ENCODE peak calls at places on chromosomes 5 and 9, in eight cellular contexts. One of them, this sample, is unnamed.

GRCh38 chr5:80255425-80255751 is 460 bp downstream of the SERINC5 start:
- DNase-seq in HCT116: no peak
- DNase-seq in NB4: peak
- DNase-seq in HepG2: no peak
- DNase-seq in SK-N-SH: no peak
- DNase-seq in endothelial cell of umbilical vein: no peak
- DNase-seq in K562: peak
- DNase-seq in WTC11: peak
- DNase-seq in this sample: peak

GRCh38 chr5:72328172-72328571 is 8.0 kb downstream of the PTCD2 start:
- DNase-seq in HCT116: no peak
- DNase-seq in NB4: no peak
- DNase-seq in HepG2: no peak
- DNase-seq in SK-N-SH: peak
- DNase-seq in endothelial cell of umbilical vein: no peak
- DNase-seq in K562: no peak
- DNase-seq in WTC11: no peak
- DNase-seq in this sample: no peak

GRCh38 chr5:82044015-82044414 is 72.2 kb downstream of the ATG10 start:
- DNase-seq in HCT116: no peak
- DNase-seq in NB4: peak
- DNase-seq in HepG2: no peak
- DNase-seq in SK-N-SH: no peak
- DNase-seq in endothelial cell of umbilical vein: no peak
- DNase-seq in K562: no peak
- DNase-seq in WTC11: no peak
- DNase-seq in this sample: no peak

GRCh38 chr9:99433555-99433954 is 211.5 kb downstream of the SEC61B start:
- DNase-seq in HCT116: peak
- DNase-seq in NB4: peak
- DNase-seq in HepG2: peak
- DNase-seq in SK-N-SH: no peak
- DNase-seq in endothelial cell of umbilical vein: peak
- DNase-seq in K562: peak
- DNase-seq in WTC11: no peak
- DNase-seq in this sample: peak

GRCh38 chr9:135827301-135827700 is 80.0 kb downstream of the CAMSAP1 start:
- DNase-seq in HCT116: no peak
- DNase-seq in NB4: no peak
- DNase-seq in HepG2: no peak
- DNase-seq in SK-N-SH: no peak
- DNase-seq in endothelial cell of umbilical vein: no peak
- DNase-seq in K562: no peak
- DNase-seq in WTC11: no peak
- DNase-seq in this sample: no peak

GRCh38 chr9:88179080-88179521 is 40.8 kb upstream of the SPATA31C2 start:
- DNase-seq in HCT116: no peak
- DNase-seq in NB4: peak
- DNase-seq in HepG2: no peak
- DNase-seq in SK-N-SH: no peak
- DNase-seq in endothelial cell of umbilical vein: no peak
- DNase-seq in K562: no peak
- DNase-seq in WTC11: no peak
- DNase-seq in this sample: no peak

GRCh38 chr5:33937700-33938506 is 1.7 kb downstream of the RXFP3 start:
- DNase-seq in HCT116: no peak
- DNase-seq in NB4: no peak
- DNase-seq in HepG2: no peak
- DNase-seq in SK-N-SH: no peak
- DNase-seq in endothelial cell of umbilical vein: no peak
- DNase-seq in K562: no peak
- DNase-seq in WTC11: peak
- DNase-seq in this sample: no peak

GRCh38 chr9:128786681-128787582 is at the start of gene TBC1D13:
- DNase-seq in HCT116: peak
- DNase-seq in NB4: peak
- DNase-seq in HepG2: peak
- DNase-seq in SK-N-SH: peak
- DNase-seq in endothelial cell of umbilical vein: peak
- DNase-seq in K562: peak
- DNase-seq in WTC11: peak
- DNase-seq in this sample: peak

GRCh38 chr9:109447329-109448076 is 50.6 kb downstream of the PTPN3 start:
- DNase-seq in HCT116: no peak
- DNase-seq in NB4: peak
- DNase-seq in HepG2: no peak
- DNase-seq in SK-N-SH: no peak
- DNase-seq in endothelial cell of umbilical vein: no peak
- DNase-seq in K562: no peak
- DNase-seq in WTC11: no peak
- DNase-seq in this sample: no peak

GRCh38 chr5:91332267-91333044 is 50.7 kb downstream of the ARRDC3 start:
- DNase-seq in HCT116: peak
- DNase-seq in NB4: peak
- DNase-seq in HepG2: peak
- DNase-seq in SK-N-SH: no peak
- DNase-seq in endothelial cell of umbilical vein: no peak
- DNase-seq in K562: peak
- DNase-seq in WTC11: no peak
- DNase-seq in this sample: peak

GRCh38 chr5:131270809-131271208 is 7.0 kb downstream of the CDC42SE2 start:
- DNase-seq in HCT116: no peak
- DNase-seq in NB4: no peak
- DNase-seq in HepG2: no peak
- DNase-seq in SK-N-SH: no peak
- DNase-seq in endothelial cell of umbilical vein: no peak
- DNase-seq in K562: no peak
- DNase-seq in WTC11: no peak
- DNase-seq in this sample: no peak

GRCh38 chr9:78189461-78189860 is 46.4 kb upstream of the CEP78 start:
- DNase-seq in HCT116: no peak
- DNase-seq in NB4: no peak
- DNase-seq in HepG2: no peak
- DNase-seq in SK-N-SH: no peak
- DNase-seq in endothelial cell of umbilical vein: no peak
- DNase-seq in K562: no peak
- DNase-seq in WTC11: no peak
- DNase-seq in this sample: no peak

GRCh38 chr9:7507026-7507425 is 292.6 kb downstream of the DMAC1 start:
- DNase-seq in HCT116: no peak
- DNase-seq in NB4: no peak
- DNase-seq in HepG2: no peak
- DNase-seq in SK-N-SH: no peak
- DNase-seq in endothelial cell of umbilical vein: no peak
- DNase-seq in K562: no peak
- DNase-seq in WTC11: no peak
- DNase-seq in this sample: no peak

GRCh38 chr5:119274767-119275130 is 81.1 kb upstream of the TNFAIP8 start:
- DNase-seq in HCT116: peak
- DNase-seq in NB4: peak
- DNase-seq in HepG2: no peak
- DNase-seq in SK-N-SH: no peak
- DNase-seq in endothelial cell of umbilical vein: peak
- DNase-seq in K562: no peak
- DNase-seq in WTC11: no peak
- DNase-seq in this sample: no peak

GRCh38 chr5:28450997-28451396 is 1412.6 kb upstream of the CDH9 start:
- DNase-seq in HCT116: no peak
- DNase-seq in NB4: no peak
- DNase-seq in HepG2: no peak
- DNase-seq in SK-N-SH: no peak
- DNase-seq in endothelial cell of umbilical vein: no peak
- DNase-seq in K562: no peak
- DNase-seq in WTC11: no peak
- DNase-seq in this sample: no peak

DNA sequence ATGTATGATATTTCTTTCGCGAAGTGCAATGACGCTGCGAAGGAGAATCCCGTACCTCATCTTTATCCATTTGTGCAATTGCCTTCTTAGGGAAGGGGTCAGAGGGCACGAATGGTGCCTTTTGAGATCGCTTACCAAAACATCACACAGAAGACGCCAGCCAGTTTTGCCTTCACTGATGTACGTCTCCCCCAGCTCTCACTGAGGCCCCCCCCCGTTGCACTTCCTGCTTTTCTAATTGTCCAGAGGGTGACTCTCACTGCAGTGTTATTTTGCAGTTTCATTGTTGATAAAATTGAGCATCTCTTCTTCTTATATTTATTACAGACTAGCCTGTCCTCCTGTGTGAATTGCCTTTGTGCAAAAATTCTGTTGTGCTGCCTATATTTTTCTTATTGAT is 39.0 kb upstream of the CACNA1B start:
- DNase-seq in HCT116: no peak
- DNase-seq in NB4: no peak
- DNase-seq in HepG2: no peak
- DNase-seq in SK-N-SH: no peak
- DNase-seq in endothelial cell of umbilical vein: no peak
- DNase-seq in K562: no peak
- DNase-seq in WTC11: no peak
- DNase-seq in this sample: no peak
- TF ChIP-seq MAX in HCT116: no peak
- TF ChIP-seq MAX in NB4: no peak
- TF ChIP-seq MAX in HepG2: no peak
- TF ChIP-seq MAX in SK-N-SH: no peak
- TF ChIP-seq MAX in endothelial cell of umbilical vein: no peak
- TF ChIP-seq MAX in K562: no peak
- TF ChIP-seq MAX in WTC11: no peak
- TF ChIP-seq MAX in this sample: no peak

DNA sequence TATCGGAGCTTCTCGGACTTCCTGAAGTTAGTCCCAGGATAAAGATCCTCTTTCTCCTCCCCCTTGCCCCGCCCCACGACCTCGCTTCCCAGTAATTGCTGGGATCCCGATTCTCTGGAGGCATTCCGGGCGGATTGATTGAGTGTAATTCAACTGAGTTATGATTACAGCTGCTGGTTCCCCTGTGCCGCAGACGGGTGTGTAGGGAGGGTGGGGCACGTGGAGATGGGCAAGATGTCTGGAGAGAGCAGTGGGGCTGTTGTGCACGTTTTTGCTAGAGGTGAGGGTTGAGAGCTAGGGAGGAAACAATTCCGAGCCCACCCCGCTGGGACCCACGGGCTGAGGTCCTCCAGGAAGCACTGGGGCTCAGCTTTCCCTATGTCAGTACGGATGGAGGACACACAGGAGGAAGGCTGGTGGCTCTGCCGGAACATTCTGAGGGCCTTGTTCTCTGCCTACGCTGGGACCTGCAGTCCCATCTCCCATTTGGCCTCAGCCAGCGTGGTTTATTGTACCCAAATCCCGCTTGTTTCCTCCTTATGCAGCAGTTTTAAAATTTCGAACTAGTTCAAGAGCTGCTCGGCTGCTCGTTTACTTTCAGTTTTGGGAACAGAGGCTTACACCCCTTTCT is 2.4 kb upstream of the DMRT2 start:
- DNase-seq in HCT116: no peak
- DNase-seq in NB4: peak
- DNase-seq in HepG2: no peak
- DNase-seq in SK-N-SH: no peak
- DNase-seq in endothelial cell of umbilical vein: no peak
- DNase-seq in K562: no peak
- DNase-seq in WTC11: peak
- DNase-seq in this sample: no peak
- TF ChIP-seq MAX in HCT116: no peak
- TF ChIP-seq MAX in NB4: no peak
- TF ChIP-seq MAX in HepG2: no peak
- TF ChIP-seq MAX in SK-N-SH: no peak
- TF ChIP-seq MAX in endothelial cell of umbilical vein: no peak
- TF ChIP-seq MAX in K562: no peak
- TF ChIP-seq MAX in WTC11: no peak
- TF ChIP-seq MAX in this sample: no peak

DNA sequence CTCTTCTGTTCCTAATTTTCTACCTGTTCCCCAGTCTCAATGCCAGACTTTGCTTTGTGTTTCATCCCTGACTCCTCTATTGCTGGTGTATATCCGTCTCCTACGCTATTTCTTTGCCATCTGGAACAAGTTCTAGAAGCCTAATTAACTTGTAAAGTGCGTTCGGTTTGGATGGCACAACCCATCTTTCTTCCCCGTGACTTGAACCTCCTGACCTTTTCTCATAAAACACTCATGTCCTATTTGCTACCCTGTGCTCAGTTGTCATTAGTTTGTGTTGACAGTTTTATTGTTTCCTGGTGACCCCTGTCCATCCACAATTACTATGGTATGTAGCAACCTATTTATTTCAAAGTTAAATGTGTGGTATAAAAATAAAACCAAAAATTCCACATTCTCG is 323.5 kb downstream of the TLE4 start:
- DNase-seq in HCT116: no peak
- DNase-seq in NB4: no peak
- DNase-seq in HepG2: no peak
- DNase-seq in SK-N-SH: no peak
- DNase-seq in endothelial cell of umbilical vein: no peak
- DNase-seq in K562: no peak
- DNase-seq in WTC11: no peak
- DNase-seq in this sample: no peak
- TF ChIP-seq MAX in HCT116: no peak
- TF ChIP-seq MAX in NB4: no peak
- TF ChIP-seq MAX in HepG2: no peak
- TF ChIP-seq MAX in SK-N-SH: no peak
- TF ChIP-seq MAX in endothelial cell of umbilical vein: no peak
- TF ChIP-seq MAX in K562: no peak
- TF ChIP-seq MAX in WTC11: no peak
- TF ChIP-seq MAX in this sample: no peak

GRCh38 chr9:121558423-121558950 is 58.8 kb upstream of the GGTA1 start:
- DNase-seq in HCT116: no peak
- DNase-seq in NB4: peak
- DNase-seq in HepG2: no peak
- DNase-seq in SK-N-SH: no peak
- DNase-seq in endothelial cell of umbilical vein: no peak
- DNase-seq in K562: no peak
- DNase-seq in WTC11: no peak
- DNase-seq in this sample: no peak

GRCh38 chr9:121559183-121559582 is 59.5 kb upstream of the GGTA1 start:
- DNase-seq in HCT116: no peak
- DNase-seq in NB4: peak
- DNase-seq in HepG2: no peak
- DNase-seq in SK-N-SH: no peak
- DNase-seq in endothelial cell of umbilical vein: no peak
- DNase-seq in K562: no peak
- DNase-seq in WTC11: no peak
- DNase-seq in this sample: no peak

GRCh38 chr9:121556082-121556481 is 56.4 kb upstream of the GGTA1 start:
- DNase-seq in HCT116: no peak
- DNase-seq in NB4: no peak
- DNase-seq in HepG2: no peak
- DNase-seq in SK-N-SH: no peak
- DNase-seq in endothelial cell of umbilical vein: no peak
- DNase-seq in K562: no peak
- DNase-seq in WTC11: no peak
- DNase-seq in this sample: no peak

GRCh38 chr9:121557581-121558422 is 58.2 kb upstream of the GGTA1 start:
- DNase-seq in HCT116: no peak
- DNase-seq in NB4: peak
- DNase-seq in HepG2: no peak
- DNase-seq in SK-N-SH: no peak
- DNase-seq in endothelial cell of umbilical vein: peak
- DNase-seq in K562: peak
- DNase-seq in WTC11: peak
- DNase-seq in this sample: no peak

DNA sequence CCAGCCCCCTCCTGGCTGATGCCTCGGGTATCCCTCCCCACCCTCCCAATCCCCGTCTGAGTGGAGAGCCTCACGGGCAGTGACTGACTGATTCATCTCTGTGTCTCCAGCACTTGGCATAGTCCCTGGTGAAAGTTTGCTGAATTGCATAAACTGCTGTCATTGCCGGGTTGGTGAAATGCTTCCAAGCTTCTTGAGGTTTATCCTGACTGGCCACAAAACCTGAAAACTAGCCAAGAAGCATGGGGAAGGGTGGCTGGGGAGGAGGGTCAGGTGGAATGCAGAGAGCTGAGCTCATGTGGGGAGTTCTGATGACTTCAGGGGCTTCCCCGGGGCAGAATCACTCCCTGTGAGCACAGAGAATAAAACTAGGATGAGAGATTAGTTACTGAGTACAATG is 56.9 kb upstream of the GGTA1 start:
- DNase-seq in HCT116: no peak
- DNase-seq in NB4: no peak
- DNase-seq in HepG2: no peak
- DNase-seq in SK-N-SH: no peak
- DNase-seq in endothelial cell of umbilical vein: no peak
- DNase-seq in K562: no peak
- DNase-seq in WTC11: no peak
- DNase-seq in this sample: peak
- TF ChIP-seq MAX in HCT116: no peak
- TF ChIP-seq MAX in NB4: no peak
- TF ChIP-seq MAX in HepG2: no peak
- TF ChIP-seq MAX in SK-N-SH: peak
- TF ChIP-seq MAX in endothelial cell of umbilical vein: no peak
- TF ChIP-seq MAX in K562: no peak
- TF ChIP-seq MAX in WTC11: no peak
- TF ChIP-seq MAX in this sample: no peak